ENCODE peak calls at places on chromosome 14, in six cellular contexts. C is NCI-H510A treated with DMSO at 0.1 percent for 48 hours; M is NCI-H524; R is WTC11; V is activated T-cell treated with anti-CD3 and anti-CD28 coated beads, Interleukin-2, amount 50 U/mL, for 72 hours; K is EL. E is an unnamed sample.

GRCh38 chr14:83433618-83434017 is 1900.0 kb upstream of the SEL1L start:
- DNase-seq in V (no peak), K (peak; percentile 24), R (no peak), M (no peak), C (no peak), E (no peak)

GRCh38 chr14:72128629-72129028 is 196.4 kb downstream of the RGS6 start:
- DNase-seq in C (peak; percentile 36), V (no peak), K (no peak), R (no peak), M (no peak), E (no peak)

GRCh38 chr14:102774391-102775153 is 2.7 kb upstream of the TRAF3 start:
- DNase-seq in C (peak; percentile 78), V (peak; percentile 65), K (peak; percentile 75), M (peak; percentile 72), R (peak; percentile 48), E (peak; percentile 53)

GRCh38 chr14:61608245-61609142 is 86.8 kb upstream of the HIF1A start:
- DNase-seq in K (no peak), V (no peak), C (peak; percentile 94), R (no peak), M (no peak), E (no peak)

GRCh38 chr14:50262865-50263264 is 31.5 kb upstream of the SOS2 start:
- DNase-seq in R (no peak), M (no peak), V (no peak), K (no peak), C (no peak), E (no peak)

GRCh38 chr14:101005447-101005846 is 101.9 kb upstream of the RTL1 start:
- DNase-seq in C (no peak), R (no peak), V (no peak), K (no peak), M (no peak), E (no peak)

GRCh38 chr14:104436741-104437701 is 142.5 kb upstream of the C14orf180 start:
- DNase-seq in K (no peak), R (peak; percentile 10), V (no peak), M (no peak), C (peak; percentile 35), E (no peak)

GRCh38 chr14:67934087-67934486 is 114.5 kb downstream of the RAD51B start:
- DNase-seq in K (peak; percentile 80), V (no peak), R (peak; percentile 28), M (peak; percentile 79), C (peak; percentile 74), E (peak; percentile 87)

GRCh38 chr14:35335388-35336092 is 43.4 kb downstream of the PSMA6 start:
- DNase-seq in V (no peak), R (no peak), M (no peak), K (no peak), C (no peak), E (no peak)

GRCh38 chr14:59189281-59189821 is 884 bp downstream of the DAAM1 start:
- DNase-seq in V (peak; percentile 39), C (peak; percentile 44), M (peak; percentile 72), K (peak; percentile 32), R (peak; percentile 15), E (no peak)

GRCh38 chr14:97120204-97121120 is 323.3 kb downstream of the VRK1 start:
- DNase-seq in R (no peak), K (no peak), V (peak; percentile 78), M (no peak), C (no peak), E (no peak)

GRCh38 chr14:73724696-73725095 is 10.5 kb upstream of the PNMA1 start:
- DNase-seq in M (no peak), V (no peak), C (no peak), K (no peak), R (no peak), E (no peak)

GRCh38 chr14:95524706-95525512 is 8.5 kb upstream of the SYNE3 start:
- DNase-seq in K (peak; percentile 34), M (no peak), R (no peak), C (no peak), V (no peak), E (no peak)

GRCh38 chr14:76768201-76768656 is 7.0 kb downstream of the VASH1 start:
- DNase-seq in C (peak; percentile 35), V (peak; percentile 73), R (peak; percentile 52), M (no peak), K (no peak), E (no peak)

GRCh38 chr14:61188196-61188595 is 92.9 kb downstream of the TMEM30B start:
- DNase-seq in M (no peak), V (no peak), C (no peak), K (peak; percentile 19), R (peak; percentile 80), E (no peak)

GRCh38 chr14:92534863-92535654 is 21.5 kb downstream of the RIN3 start:
- DNase-seq in K (no peak), V (no peak), M (no peak), C (no peak), R (no peak), E (no peak)

GRCh38 chr14:25049559-25050493 is at the start of gene STXBP6:
- DNase-seq in C (peak; percentile 58), V (peak; percentile 22), K (peak; percentile 81), R (peak; percentile 74), M (peak; percentile 60), E (peak; percentile 19)

GRCh38 chr14:77037338-77037782 is 8.9 kb upstream of the IRF2BPL start:
- DNase-seq in M (no peak), V (no peak), R (no peak), C (peak; percentile 39), K (no peak), E (no peak)

GRCh38 chr14:66662374-66662773 is 154.4 kb downstream of the GPHN start:
- DNase-seq in K (peak; percentile 26), C (no peak), V (no peak), M (no peak), R (peak; percentile 21), E (peak; percentile 7)

GRCh38 chr14:36383674-36384421 is 63.4 kb upstream of the MBIP start:
- DNase-seq in K (no peak), C (no peak), V (no peak), M (no peak), R (no peak), E (peak; percentile 95)

GRCh38 chr14:90619911-90620310 is 196.3 kb downstream of the TTC7B start:
- DNase-seq in M (no peak), C (no peak), K (no peak), V (no peak), R (no peak), E (no peak)

GRCh38 chr14:96146131-96146771 is 58.4 kb upstream of the BDKRB2 start:
- DNase-seq in M (no peak), R (no peak), C (no peak), K (peak; percentile 75), V (no peak), E (peak; percentile 75)

GRCh38 chr14:104682107-104682593 is 7.3 kb upstream of the INF2 start:
- DNase-seq in K (peak; percentile 74), M (no peak), R (peak; percentile 78), C (no peak), V (no peak), E (peak; percentile 69)

GRCh38 chr14:104102282-104102914 is 16.9 kb downstream of the ASPG start:
- DNase-seq in R (no peak), K (no peak), C (no peak), V (no peak), M (no peak), E (no peak)

GRCh38 chr14:100780646-100781355 is 45.1 kb upstream of the MEG3 start:
- DNase-seq in C (no peak), V (no peak), K (no peak), R (no peak), M (no peak), E (no peak)

GRCh38 chr14:39025250-39025809 is 77.7 kb downstream of the SEC23A start:
- DNase-seq in C (no peak), V (no peak), K (no peak), M (peak; percentile 36), R (no peak), E (no peak)

GRCh38 chr14:25090716-25091454 is 40.9 kb upstream of the STXBP6 start:
- DNase-seq in R (no peak), K (peak; percentile 77), C (no peak), V (no peak), M (no peak), E (peak; percentile 53)

GRCh38 chr14:20427231-20428009 is 8.5 kb downstream of the KLHL33 start:
- DNase-seq in M (no peak), K (peak; percentile 68), V (no peak), C (no peak), R (no peak), E (peak; percentile 69)

GRCh38 chr14:20434701-20435453 is 1.1 kb downstream of the KLHL33 start:
- DNase-seq in V (no peak), M (peak; percentile 74), R (peak; percentile 33), C (no peak), K (no peak), E (no peak)

GRCh38 chr14:57737598-57737997 is 128.3 kb downstream of the SLC35F4 start:
- DNase-seq in V (no peak), C (no peak), M (peak; percentile 41), R (no peak), K (no peak), E (no peak)

GRCh38 chr14:36713960-36714703 is 52.5 kb downstream of the PAX9 start:
- DNase-seq in R (no peak), K (no peak), V (no peak), M (no peak), C (no peak), E (no peak)

GRCh38 chr14:92692822-92693226 is 55.6 kb downstream of the LGMN start:
- DNase-seq in R (no peak), V (no peak), K (no peak), M (peak; percentile 95), C (peak; percentile 94), E (peak; percentile 76)

GRCh38 chr14:90060965-90061848 is 587 bp upstream of the KCNK13 start:
- DNase-seq in M (no peak), V (peak; percentile 34), K (no peak), R (peak; percentile 61), C (no peak), E (no peak)

GRCh38 chr14:67457782-67458181 is 30.7 kb downstream of the TMEM229B start:
- DNase-seq in K (peak; percentile 20), C (peak; percentile 78), M (peak; percentile 79), R (peak; percentile 61), V (no peak), E (no peak)